ENCODE peak calls at places on chromosomes 12 and 14, in eight cellular contexts. S is RKO, D is Kasumi-1, E is hippocampal formation, V is neural crest cell, Q is RPMI7951, F is heart left ventricle, A is fibroblast of pulmonary artery. L is an unnamed sample.
A peak's percentile ranks its signal among the peaks of the same experiment; 100 is the strongest.

GRCh38 chr14:68510201-68510600 is 282.7 kb downstream of the ZFP36L1 start:
- DNase-seq in S (no peak), D (no peak), E (no peak), V (no peak), Q (peak; percentile 96), F (peak; percentile 67), A (peak; percentile 40), L (peak; percentile 67)

GRCh38 chr12:20722142-20722541 is 27.0 kb downstream of the SLCO1C1 start:
- DNase-seq in S (no peak), D (no peak), E (no peak), V (no peak), Q (no peak), F (no peak), A (no peak), L (no peak)

GRCh38 chr12:7583471-7583870 is 79.9 kb upstream of the CD163 start:
- DNase-seq in S (no peak), D (no peak), E (no peak), V (no peak), Q (no peak), F (no peak), A (no peak), L (no peak)

GRCh38 chr14:21087294-21088091 is 11.0 kb downstream of the ZNF219 start:
- DNase-seq in S (peak; percentile 63), D (peak; percentile 95), E (peak; percentile 82), V (peak; percentile 49), Q (peak; percentile 78), F (no peak), A (peak; percentile 95), L (no peak)

GRCh38 chr14:105014631-105015030 is 6.3 kb downstream of the CDCA4 start:
- DNase-seq in S (no peak), D (no peak), E (no peak), V (no peak), Q (no peak), F (no peak), A (no peak), L (no peak)

GRCh38 chr12:94753071-94753779 is 102.9 kb upstream of the TMCC3 start:
- DNase-seq in S (no peak), D (no peak), E (no peak), V (no peak), Q (no peak), F (no peak), A (peak; percentile 23), L (peak; percentile 61)

GRCh38 chr12:52380271-52380694 is 5.2 kb downstream of the KRT84 start:
- DNase-seq in S (no peak), D (peak; percentile 0), E (no peak), V (peak; percentile 27), Q (peak; percentile 31), F (no peak), A (peak; percentile 50), L (no peak)

GRCh38 chr12:122079038-122079531 is 529 bp downstream of the MLXIP start:
- DNase-seq in S (peak; percentile 35), D (no peak), E (no peak), V (peak; percentile 27), Q (no peak), F (no peak), A (no peak), L (peak; percentile 80)

GRCh38 chr14:102279688-102280348 is 25.1 kb downstream of the MOK start:
- DNase-seq in S (peak; percentile 98), D (no peak), E (no peak), V (no peak), Q (peak; percentile 94), F (no peak), A (peak; percentile 99), L (no peak)

GRCh38 chr12:77130193-77130592 is 64.8 kb upstream of the E2F7 start:
- DNase-seq in S (no peak), D (no peak), E (no peak), V (no peak), Q (no peak), F (no peak), A (no peak), L (no peak)

L was measured in psoas muscle.